ENCODE peak calls at places on chromosomes 7 and 10, in eight cellular contexts. B is IMR-90, T is right lobe of liver, R is A549, E is sigmoid colon, D is heart left ventricle, J is adrenal gland, S is body of pancreas. V is an unnamed sample.

GRCh38 chr10:132918617-132919373 is 23.6 kb downstream of the CFAP46 start:
- DNase-seq in B (no peak), T (peak; percentile 49), R (no peak), E (peak; percentile 62), D (no peak), J (peak; percentile 4), S (peak; percentile 12), V (no peak)

GRCh38 chr7:23277359-23277989 is 21.7 kb upstream of the MALSU1 start:
- DNase-seq in B (peak; percentile 75), T (no peak), R (peak; percentile 81), E (no peak), D (no peak), J (peak; percentile 35), S (peak; percentile 39), V (peak; percentile 94)

GRCh38 chr7:151244156-151244870 is 4.2 kb downstream of the SMARCD3 start:
- DNase-seq in B (peak; percentile 44), T (no peak), R (peak; percentile 42), E (no peak), D (no peak), J (no peak), S (peak; percentile 43), V (peak; percentile 81)

GRCh38 chr7:17166824-17167379 is 131.6 kb upstream of the AHR start:
- DNase-seq in B (no peak), T (no peak), R (no peak), E (no peak), D (no peak), J (no peak), S (no peak), V (no peak)

GRCh38 chr7:128017880-128018845 is 13.1 kb downstream of the LRRC4 start:
- DNase-seq in B (peak; percentile 51), T (peak; percentile 84), R (no peak), E (no peak), D (no peak), J (no peak), S (peak; percentile 38), V (no peak)

GRCh38 chr10:120783901-120784300 is 67.3 kb upstream of the WDR11 start:
- DNase-seq in B (no peak), T (no peak), R (no peak), E (no peak), D (no peak), J (no peak), S (no peak), V (no peak)

GRCh38 chr7:100158229-100159098 is at the start of gene TRAPPC14:
- DNase-seq in B (peak; percentile 70), T (peak; percentile 93), R (peak; percentile 81), E (peak; percentile 94), D (peak; percentile 92), J (peak; percentile 93), S (peak; percentile 88), V (peak; percentile 94)

GRCh38 chr10:70891636-70892035 is 3.3 kb upstream of the PCBD1 start:
- DNase-seq in B (no peak), T (no peak), R (no peak), E (no peak), D (no peak), J (no peak), S (no peak), V (no peak)

GRCh38 chr10:93745411-93746065 is 12.2 kb upstream of the LGI1 start:
- DNase-seq in B (no peak), T (no peak), R (peak; percentile 44), E (no peak), D (no peak), J (peak; percentile 10), S (no peak), V (peak; percentile 43)

GRCh38 chr10:98425511-98426352 is 10.8 kb upstream of the PYROXD2 start:
- DNase-seq in B (peak; percentile 26), T (no peak), R (peak; percentile 64), E (peak; percentile 62), D (no peak), J (peak; percentile 38), S (peak; percentile 46), V (peak; percentile 72)

GRCh38 chr10:98423691-98424120 is 8.7 kb upstream of the PYROXD2 start:
- DNase-seq in B (no peak), T (no peak), R (peak; percentile 31), E (peak; percentile 45), D (no peak), J (no peak), S (no peak), V (no peak)

GRCh38 chr10:98424308-98425254 is 9.6 kb upstream of the PYROXD2 start:
- DNase-seq in B (no peak), T (no peak), R (no peak), E (peak; percentile 58), D (no peak), J (no peak), S (no peak), V (no peak)

GRCh38 chr10:98429320-98430072 is 14.5 kb upstream of the PYROXD2 start:
- DNase-seq in B (no peak), T (no peak), R (no peak), E (no peak), D (no peak), J (no peak), S (no peak), V (no peak)

DNA sequence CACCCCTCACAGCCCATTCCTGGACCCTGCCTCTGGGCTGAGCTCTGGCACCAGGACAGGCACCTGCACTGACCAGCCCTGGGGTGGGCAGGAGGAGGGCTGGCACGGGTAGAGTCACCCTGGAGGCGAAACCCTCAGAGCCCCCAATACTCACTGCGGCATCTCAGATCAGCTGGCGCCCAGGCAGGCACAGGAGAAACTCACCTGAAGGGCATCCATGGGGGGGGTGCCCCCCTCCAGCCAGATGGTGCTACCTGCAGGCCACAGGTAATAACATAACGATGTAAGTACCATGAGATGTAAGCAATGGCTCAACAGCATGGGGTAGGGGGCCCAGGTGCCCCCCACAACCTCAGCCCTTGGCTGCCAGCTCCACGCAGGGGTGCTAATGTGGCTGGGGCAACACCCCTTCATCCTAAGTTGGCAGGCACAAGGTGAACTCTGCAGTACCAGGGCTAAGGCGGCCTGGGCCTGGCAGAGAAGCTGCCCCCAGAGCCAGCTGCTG is 12.1 kb upstream of the PYROXD2 start:
- DNase-seq in B (no peak), T (no peak), R (no peak), E (peak; percentile 47), D (no peak), J (no peak), S (no peak), V (no peak)
- TF ChIP-seq POLR2A in B (no peak), T (no peak), R (no peak), E (no peak), D (no peak), J (no peak), S (no peak), V (no peak)

DNA sequence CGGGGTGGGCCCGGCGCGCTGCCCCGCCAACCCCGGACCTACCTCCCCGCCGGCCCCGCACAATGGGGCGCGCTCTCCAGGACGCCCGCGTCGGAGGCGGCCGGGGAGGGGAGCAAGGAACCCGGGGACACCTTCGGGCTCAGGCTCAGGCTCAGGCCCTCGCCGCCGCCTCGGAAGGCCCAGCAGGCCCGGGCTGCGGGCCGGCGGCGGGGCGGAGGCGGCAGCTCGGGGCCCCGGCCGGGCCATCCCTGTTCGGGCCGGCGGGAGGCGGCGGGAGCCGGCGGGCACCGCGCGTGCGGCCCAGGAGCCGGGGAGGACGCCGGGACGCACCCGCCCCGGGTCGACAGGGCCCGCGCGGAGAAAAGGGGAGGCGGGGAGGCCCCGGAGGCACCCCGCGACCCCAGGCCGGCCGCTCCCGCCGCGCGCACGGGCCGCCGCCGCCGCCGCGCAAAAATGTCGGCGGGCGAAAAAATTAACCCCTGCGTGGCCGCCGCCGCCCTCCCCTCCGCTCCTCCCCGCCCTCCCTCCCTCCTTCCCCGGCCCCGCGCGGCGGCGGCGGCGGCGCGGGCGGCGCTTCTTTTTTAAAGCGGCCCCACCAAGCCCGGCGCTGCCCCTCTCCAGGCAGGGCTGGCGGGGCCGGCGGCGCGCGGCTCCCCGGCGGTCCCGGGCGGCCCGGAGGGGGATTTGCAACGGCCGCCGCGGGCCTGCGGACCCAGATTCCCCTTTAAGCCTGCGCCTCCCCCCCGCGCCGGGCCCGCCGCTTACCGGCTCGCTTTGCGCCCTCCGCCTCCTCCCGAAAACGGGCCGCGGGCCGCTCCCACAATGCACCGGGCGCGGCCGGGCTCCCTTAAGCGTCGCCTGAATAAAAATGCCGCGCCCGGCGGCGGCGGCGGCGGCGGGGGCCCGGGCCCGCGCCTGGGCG is 597 bp downstream of the SEPHS1 start:
- DNase-seq in B (peak; percentile 70), T (peak; percentile 87), R (peak; percentile 87), E (peak; percentile 90), D (peak; percentile 84), J (peak; percentile 86), S (peak; percentile 83), V (peak; percentile 79)
- TF ChIP-seq POLR2A in B (no peak), T (peak; percentile 18), R (peak; percentile 11), E (no peak), D (no peak), J (no peak), S (no peak), V (no peak)

GRCh38 chr7:39732837-39733804 is 109.7 kb downstream of the RALA start:
- DNase-seq in B (peak; percentile 98), T (peak; percentile 91), R (peak; percentile 91), E (peak; percentile 97), D (peak; percentile 97), J (peak; percentile 95), S (peak; percentile 87), V (peak; percentile 100)
- TF ChIP-seq POLR2A in B (peak; percentile 85), T (peak; percentile 22), R (peak; percentile 66), E (no peak), D (no peak), J (no peak), S (peak; percentile 60), V (peak; percentile 65)

GRCh38 chr10:61904711-61905445 is 3.4 kb downstream of the ARID5B start:
- DNase-seq in B (peak; percentile 80), T (no peak), R (peak; percentile 47), E (no peak), D (no peak), J (peak; percentile 65), S (peak; percentile 28), V (peak; percentile 81)

GRCh38 chr10:61901829-61902447 is 439 bp downstream of the ARID5B start:
- DNase-seq in B (no peak), T (no peak), R (peak; percentile 31), E (no peak), D (no peak), J (no peak), S (no peak), V (no peak)

GRCh38 chr10:61902448-61903183 is 1.1 kb downstream of the ARID5B start:
- DNase-seq in B (peak; percentile 61), T (peak; percentile 64), R (peak; percentile 55), E (peak; percentile 81), D (peak; percentile 68), J (peak; percentile 62), S (peak; percentile 63), V (peak; percentile 80)

GRCh38 chr10:61903991-61904350 is 2.5 kb downstream of the ARID5B start:
- DNase-seq in B (peak; percentile 19), T (no peak), R (no peak), E (no peak), D (no peak), J (no peak), S (no peak), V (no peak)

DNA sequence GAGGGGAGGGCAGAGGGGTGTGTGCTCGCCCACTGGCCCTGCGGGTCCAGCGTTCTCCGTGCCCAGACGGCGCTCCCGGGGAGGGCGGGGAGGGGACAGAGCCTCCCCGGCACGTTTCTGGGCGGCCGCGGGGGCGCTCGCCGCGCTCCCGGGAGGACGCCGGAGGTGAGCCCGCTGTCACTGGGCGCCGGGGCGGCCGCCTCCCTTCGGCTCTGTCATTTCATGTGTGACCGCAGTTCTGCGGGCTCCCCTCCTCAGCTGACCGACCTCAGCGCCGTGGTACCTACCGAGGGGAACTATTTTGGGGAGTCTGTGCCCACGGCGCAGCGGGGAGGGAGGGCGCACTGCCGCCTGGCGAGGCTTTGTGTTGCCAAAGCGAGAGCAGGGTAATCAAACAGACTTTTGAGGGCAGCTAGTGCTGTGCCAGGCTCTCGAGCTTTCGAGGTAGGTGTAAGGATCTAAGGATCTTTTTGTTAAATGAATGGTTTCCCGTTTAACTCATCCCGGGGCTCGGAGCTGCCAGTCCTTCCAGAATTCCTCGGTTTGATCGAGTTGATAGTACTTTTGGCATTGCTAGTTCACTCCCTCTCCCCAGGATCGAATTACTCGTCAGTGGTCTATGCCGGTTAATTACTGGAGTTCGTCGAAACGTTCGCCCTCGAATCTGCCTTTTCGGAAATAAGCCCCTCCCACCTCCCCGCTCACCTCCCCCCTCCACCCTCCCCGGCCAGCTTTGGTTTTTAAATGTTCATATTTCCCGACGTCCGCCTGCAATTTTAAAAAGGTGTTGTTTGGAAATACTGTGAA is 1.9 kb downstream of the ARID5B start:
- DNase-seq in B (peak; percentile 55), T (peak; percentile 84), R (peak; percentile 25), E (peak; percentile 78), D (peak; percentile 55), J (peak; percentile 73), S (peak; percentile 54), V (peak; percentile 75)
- TF ChIP-seq POLR2A in B (no peak), T (peak; percentile 82), R (no peak), E (no peak), D (no peak), J (peak; percentile 17), S (peak; percentile 73), V (no peak)

V was measured in NB4.